ENCODE peak calls at places on chromosomes 11 and 22, in five cellular contexts. X is CD8-positive, alpha-beta T cell; F is colonic mucosa; C is ovary; A is astrocyte of the spinal cord. Z is an unnamed sample.
A peak's percentile ranks its signal among the peaks of the same experiment; 100 is the strongest.

GRCh38 chr11:7759010-7759409 is 37.7 kb downstream of the OR5P2 start:
- DNase-seq in A (no peak), C (no peak), X (no peak), F (no peak), Z (no peak)

GRCh38 chr11:93606314-93606713 is 55.2 kb upstream of the CEP295 start:
- DNase-seq in C (no peak), A (no peak), X (no peak), F (no peak), Z (no peak)

GRCh38 chr11:129348813-129349212 is 26.8 kb upstream of the BARX2 start:
- DNase-seq in C (no peak), A (no peak), X (no peak), F (no peak), Z (no peak)

GRCh38 chr11:115678942-115679341 is 174.7 kb upstream of the CADM1 start:
- DNase-seq in F (peak; percentile 60), A (no peak), X (no peak), C (no peak), Z (no peak)

GRCh38 chr11:77208535-77208934 is 80.5 kb downstream of the MYO7A start:
- DNase-seq in X (no peak), F (no peak), C (no peak), A (no peak), Z (peak; percentile 73)

GRCh38 chr11:116420770-116421528 is 351.8 kb downstream of the BUD13 start:
- DNase-seq in X (no peak), A (peak; percentile 6), C (no peak), F (no peak), Z (no peak)

GRCh38 chr11:17012712-17013547 is 1.3 kb downstream of the PLEKHA7 start:
- DNase-seq in C (peak; percentile 60), F (peak; percentile 74), X (no peak), A (peak; percentile 85), Z (no peak)

GRCh38 chr11:72217856-72218745 is 1.5 kb downstream of the FOLR2 start:
- DNase-seq in A (no peak), C (no peak), F (no peak), X (no peak), Z (peak; percentile 60)

GRCh38 chr11:129023968-129024676 is 81.5 kb upstream of the TP53AIP1 start:
- DNase-seq in A (peak; percentile 38), C (no peak), F (peak; percentile 91), X (peak; percentile 14), Z (no peak)

GRCh38 chr11:116505466-116506247 is 267.1 kb downstream of the BUD13 start:
- DNase-seq in F (no peak), C (no peak), A (no peak), X (no peak), Z (no peak)

GRCh38 chr22:49734390-49734789 is 93.3 kb downstream of the BRD1 start:
- DNase-seq in X (no peak), F (no peak), C (no peak), A (no peak), Z (peak; percentile 57)

GRCh38 chr22:40190501-40190900 is 12.8 kb downstream of the TNRC6B start:
- DNase-seq in F (no peak), A (no peak), X (no peak), C (no peak), Z (peak; percentile 17)

GRCh38 chr22:23401910-23402274 is 178.2 kb downstream of the IGLL1 start:
- DNase-seq in F (peak; percentile 35), X (no peak), C (peak; percentile 65), A (no peak), Z (no peak)

GRCh38 chr11:61654397-61654829 is 25.8 kb upstream of the DAGLA start:
- DNase-seq in C (no peak), A (no peak), X (no peak), F (peak; percentile 75), Z (no peak)

GRCh38 chr11:47768090-47768620 is 1.0 kb upstream of the FNBP4 start:
- DNase-seq in A (peak; percentile 68), F (peak; percentile 77), C (peak; percentile 52), X (no peak), Z (no peak)

GRCh38 chr11:68312780-68313573 is 586 bp downstream of the LRP5 start:
- DNase-seq in A (no peak), X (no peak), C (no peak), F (no peak), Z (no peak)

GRCh38 chr11:117281869-117282268 is 9.3 kb upstream of the BACE1-AS start:
- DNase-seq in A (no peak), C (no peak), X (no peak), F (no peak), Z (no peak)

GRCh38 chr11:113531575-113532451 is 56.6 kb upstream of the DRD2 start:
- DNase-seq in C (no peak), A (no peak), X (no peak), F (no peak), Z (no peak)

GRCh38 chr11:72924568-72925190 is 110.5 kb downstream of the ATG16L2 start:
- DNase-seq in F (no peak), A (peak; percentile 59), X (no peak), C (no peak), Z (no peak)

GRCh38 chr11:132874638-132875037 is 657.7 kb downstream of the OPCML start:
- DNase-seq in C (no peak), F (no peak), X (no peak), A (peak; percentile 88), Z (no peak)

GRCh38 chr11:60116996-60117790 is 28.7 kb downstream of the MS4A2 start:
- DNase-seq in X (no peak), A (no peak), C (no peak), F (no peak), Z (no peak)

GRCh38 chr11:58618215-58618614 is 4.2 kb upstream of the CNTF start:
- DNase-seq in A (no peak), X (no peak), C (no peak), F (no peak), Z (no peak)

GRCh38 chr22:20567993-20568417 is 60.6 kb downstream of the MED15 start:
- DNase-seq in X (no peak), F (no peak), C (no peak), A (peak; percentile 47), Z (no peak)

GRCh38 chr11:103484545-103484944 is 375.3 kb downstream of the DYNC2H1 start:
- DNase-seq in C (no peak), F (no peak), A (no peak), X (no peak), Z (no peak)
- TF ChIP-seq CTCF in C (no peak), F (no peak), A (no peak), X (no peak), Z (no peak)

GRCh38 chr11:65859134-65859811 is 960 bp upstream of the MUS81 start:
- DNase-seq in X (peak; percentile 98), C (peak; percentile 97), A (peak; percentile 100), F (peak; percentile 99), Z (peak; percentile 98)
- TF ChIP-seq CTCF in X (no peak), C (peak; percentile 25), A (peak; percentile 12), F (no peak), Z (peak; percentile 12)

GRCh38 chr11:65606876-65607613 is 7.0 kb downstream of the MAP3K11 start:
- DNase-seq in F (peak; percentile 95), A (peak; percentile 97), X (no peak), C (peak; percentile 95), Z (no peak)
- TF ChIP-seq CTCF in F (no peak), A (no peak), X (no peak), C (no peak), Z (no peak)

DNA sequence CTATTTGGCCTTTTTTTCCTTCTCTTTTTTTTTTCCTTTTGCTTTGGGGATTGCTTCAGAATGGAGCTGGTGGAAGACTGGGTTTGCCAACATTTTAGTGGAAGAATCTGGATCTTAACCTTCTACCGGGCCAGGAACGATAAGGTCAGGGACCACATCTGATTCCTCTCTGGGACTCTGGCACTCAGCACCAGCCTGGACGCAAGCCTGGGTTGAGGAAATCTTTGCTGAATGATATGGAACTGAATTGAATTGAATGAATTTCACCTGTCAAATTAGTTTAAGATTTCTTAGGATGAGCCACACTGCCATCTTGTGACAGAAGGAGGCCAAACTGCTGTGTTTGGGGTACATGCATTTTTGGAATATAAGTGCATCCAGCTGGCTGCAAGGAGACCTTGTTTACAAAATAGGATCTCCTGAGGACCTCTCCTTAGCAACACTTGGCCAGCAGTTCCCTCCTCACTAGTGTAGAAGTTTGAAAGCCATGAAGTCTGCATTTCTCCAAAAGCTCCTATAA is 30.4 kb downstream of the TPBGL start:
- DNase-seq in A (no peak), C (no peak), F (no peak), X (no peak), Z (no peak)
- TF ChIP-seq CTCF in A (peak; percentile 53), C (no peak), F (no peak), X (peak; percentile 48), Z (peak; percentile 47)

DNA sequence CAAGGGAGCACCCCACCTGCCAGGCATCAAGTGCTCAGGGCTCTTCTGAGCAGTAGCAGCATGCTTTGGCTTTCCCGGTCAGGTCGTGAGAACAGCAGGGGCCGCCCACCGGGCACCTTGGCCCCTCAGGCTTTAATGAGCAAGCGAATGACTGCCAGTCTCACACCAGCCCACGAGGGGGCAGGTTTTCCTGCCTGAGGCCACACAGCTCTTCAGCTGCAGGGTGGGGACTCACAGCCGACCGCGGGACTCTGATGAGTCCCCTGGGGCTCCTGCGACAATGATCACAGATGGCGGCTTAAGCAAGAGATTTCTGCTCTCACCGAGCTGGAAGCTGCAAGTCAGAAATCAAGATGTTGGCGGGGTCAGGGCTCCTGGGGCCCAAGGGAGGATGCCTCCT is 14.3 kb upstream of the FGF19 start:
- DNase-seq in X (no peak), C (no peak), A (peak; percentile 9), F (no peak), Z (no peak)
- TF ChIP-seq CTCF in X (no peak), C (no peak), A (peak; percentile 70), F (no peak), Z (peak; percentile 72)

GRCh38 chr11:34148504-34149165 is 43.2 kb downstream of the NAT10 start:
- DNase-seq in F (no peak), C (no peak), A (no peak), X (no peak), Z (no peak)

GRCh38 chr11:34150494-34151151 is 45.2 kb downstream of the NAT10 start:
- DNase-seq in C (no peak), X (no peak), F (no peak), A (no peak), Z (no peak)

GRCh38 chr11:34149274-34149673 is 43.8 kb downstream of the NAT10 start:
- DNase-seq in A (no peak), X (no peak), C (no peak), F (no peak), Z (no peak)

GRCh38 chr11:34151166-34151565 is 45.7 kb downstream of the NAT10 start:
- DNase-seq in C (no peak), A (no peak), F (no peak), X (no peak), Z (no peak)

GRCh38 chr11:34149786-34150185 is 44.4 kb downstream of the NAT10 start:
- DNase-seq in C (no peak), X (no peak), A (no peak), F (no peak), Z (no peak)
- TF ChIP-seq CTCF in C (no peak), X (no peak), A (peak; percentile 50), F (no peak), Z (peak; percentile 36)

GRCh38 chr11:105861225-105861624 is 160.8 kb downstream of the MSANTD4 start:
- DNase-seq in F (no peak), C (no peak), A (no peak), X (no peak), Z (no peak)
- TF ChIP-seq CTCF in F (no peak), C (no peak), A (peak; percentile 43), X (no peak), Z (peak; percentile 24)